ENCODE peak calls at places on chromosomes 12 and 14, in ten cellular contexts. Q, T, V, M, C, F, Z, R, U and N are unnamed samples. For H3K4me1, the result is how much of the 10 kb centered on the place peaks cover.

GRCh38 chr14:24430143-24430681 is 458 bp downstream of the KHNYN start:
- DNase-seq in R (peak), F (peak), T (peak), Q (peak), Z (peak), U (peak), C (peak), V (peak), M (no peak), N (peak)

GRCh38 chr12:88325076-88325827 is 183.1 kb downstream of the TMTC3 start:
- DNase-seq in U (no peak), R (no peak), T (no peak), C (peak), F (no peak), M (no peak), Z (no peak), V (no peak), Q (no peak), N (no peak)

GRCh38 chr14:36503771-36504741 is 16.0 kb downstream of the NKX2-1 start:
- DNase-seq in V (no peak), C (peak), T (no peak), U (peak), R (peak), F (no peak), Q (no peak), M (no peak), Z (no peak), N (no peak)

GRCh38 chr14:39005044-39005736 is 97.8 kb downstream of the SEC23A start:
- DNase-seq in Q (peak), V (no peak), C (peak), M (no peak), Z (no peak), T (no peak), F (no peak), U (no peak), R (no peak), N (no peak)

GRCh38 chr12:105983622-105984325 is 155.0 kb downstream of the NUAK1 start:
- DNase-seq in Q (no peak), M (no peak), V (no peak), R (no peak), C (no peak), Z (no peak), F (no peak), U (no peak), T (no peak), N (no peak)

GRCh38 chr12:88633312-88633711 is 53.0 kb upstream of the KITLG start:
- DNase-seq in Z (no peak), U (peak), C (no peak), V (no peak), F (no peak), M (no peak), R (no peak), T (no peak), Q (no peak), N (no peak)

GRCh38 chr12:131687346-131688125 is 23.4 kb upstream of the SFSWAP start:
- DNase-seq in R (peak), V (no peak), Z (peak), Q (no peak), U (no peak), C (no peak), M (no peak), F (no peak), T (no peak), N (no peak)

GRCh38 chr12:80710727-80711066 is 3.3 kb downstream of the MYF6 start:
- DNase-seq in C (no peak), Z (no peak), M (no peak), V (no peak), F (no peak), Q (no peak), T (no peak), R (no peak), U (no peak), N (no peak)

GRCh38 chr14:91947196-91948184 is at the start of gene FBLN5:
- DNase-seq in C (peak), T (peak), R (peak), Z (peak), M (no peak), V (no peak), U (peak), Q (peak), F (peak), N (peak)

GRCh38 chr14:99853206-99853605 is 60.0 kb downstream of the EML1 start:
- DNase-seq in F (no peak), C (no peak), U (no peak), M (no peak), Q (no peak), T (no peak), V (peak), Z (no peak), R (no peak), N (no peak)

GRCh38 chr14:37384870-37385596 is 187.3 kb downstream of the MIPOL1 start:
- DNase-seq in Z (no peak), V (no peak), Q (no peak), M (no peak), R (no peak), T (no peak), U (peak), C (peak), F (no peak), N (no peak)

GRCh38 chr14:74934476-74935339 is 11.6 kb upstream of the RPS6KL1 start:
- DNase-seq in T (no peak), Z (peak), V (no peak), R (peak), M (no peak), Q (no peak), F (no peak), C (no peak), U (peak), N (no peak)

GRCh38 chr14:20662968-20663731 is 21.2 kb upstream of the RNASE4 start:
- DNase-seq in V (peak), M (peak), F (peak), Z (peak), U (peak), R (peak), C (peak), T (peak), Q (peak), N (peak)

GRCh38 chr12:19752712-19753111 is 313.4 kb downstream of the AEBP2 start:
- DNase-seq in Z (no peak), M (no peak), Q (no peak), R (no peak), U (no peak), V (no peak), T (no peak), F (no peak), C (no peak), N (no peak)

GRCh38 chr14:72503271-72503670 is 390.6 kb downstream of the DPF3 start:
- DNase-seq in U (no peak), C (no peak), V (no peak), Z (no peak), Q (no peak), M (no peak), F (no peak), R (no peak), T (no peak), N (no peak)

GRCh38 chr12:2876431-2877046 is 435 bp downstream of the FOXM1 start:
- DNase-seq in M (no peak), Z (peak), U (peak), F (no peak), T (no peak), V (peak), C (no peak), Q (no peak), R (no peak), N (peak)

GRCh38 chr12:113418213-113418879 is 3.8 kb upstream of the SDSL start:
- DNase-seq in U (no peak), R (no peak), T (no peak), C (peak), Q (no peak), F (no peak), V (no peak), M (no peak), Z (peak), N (no peak)

GRCh38 chr12:115541891-115542361 is 735.6 kb downstream of the MED13L start:
- DNase-seq in C (no peak), M (no peak), V (no peak), F (no peak), U (no peak), Q (no peak), T (no peak), R (no peak), Z (no peak), N (no peak)

GRCh38 chr14:90675399-90675798 is 140.8 kb downstream of the TTC7B start:
- DNase-seq in R (no peak), U (no peak), Q (no peak), Z (peak), C (no peak), F (no peak), V (no peak), M (no peak), T (no peak), N (no peak)

GRCh38 chr14:102591372-102591943 is 991 bp upstream of the RCOR1 start:
- DNase-seq in T (no peak), V (peak), F (peak), C (peak), Q (peak), M (no peak), Z (peak), R (no peak), U (peak), N (peak)

GRCh38 chr12:114662512-114663177 is 21.3 kb downstream of the TBX3 start:
- DNase-seq in Z (peak), C (peak), T (peak), Q (peak), V (peak), U (peak), M (peak), R (peak), F (peak), N (peak)

GRCh38 chr14:20302042-20302761 is 3.5 kb downstream of the TTC5 start:
- DNase-seq in Q (no peak), R (no peak), V (no peak), C (no peak), F (no peak), T (no peak), M (no peak), Z (no peak), U (no peak), N (no peak)

GRCh38 chr12:102992297-102992696 is 34.8 kb downstream of the ASCL1 start:
- DNase-seq in F (no peak), V (no peak), U (no peak), T (no peak), M (no peak), R (no peak), Z (no peak), Q (no peak), C (peak), N (no peak)

GRCh38 chr12:34392741-34393085 is 370.4 kb downstream of the ALG10 start:
- DNase-seq in Z (peak), C (no peak), Q (peak), R (peak), V (no peak), U (no peak), T (no peak), F (no peak), M (peak), N (no peak)

GRCh38 chr14:85535316-85535715 is 5.4 kb downstream of the FLRT2 start:
- DNase-seq in R (no peak), Q (no peak), U (no peak), V (no peak), Z (no peak), C (no peak), T (no peak), M (no peak), F (no peak), N (no peak)

GRCh38 chr12:48542300-48542928 is 17.0 kb downstream of the OR8S1 start:
- DNase-seq in R (peak), U (peak), T (no peak), Q (peak), Z (no peak), F (no peak), V (no peak), M (no peak), C (peak), N (peak)

GRCh38 chr12:103829092-103829491 is 11.9 kb downstream of the NT5DC3 start:
- DNase-seq in R (no peak), C (no peak), T (no peak), Q (no peak), F (no peak), Z (no peak), V (no peak), M (no peak), U (no peak), N (no peak)

GRCh38 chr12:26196424-26196722 is 1.0 kb downstream of the SSPN start:
- DNase-seq in M (no peak), U (no peak), Z (no peak), R (no peak), T (no peak), F (no peak), C (peak), Q (no peak), V (no peak), N (no peak)

GRCh38 chr12:132235116-132235820 is 91.0 kb downstream of the NOC4L start:
- DNase-seq in V (no peak), C (no peak), Z (no peak), T (no peak), Q (no peak), F (no peak), U (no peak), M (no peak), R (no peak), N (no peak)

GRCh38 chr14:103395245-103395644 is 10.0 kb downstream of the MARK3 start:
- DNase-seq in Z (no peak), T (no peak), C (no peak), V (no peak), M (no peak), Q (no peak), R (no peak), F (no peak), U (no peak), N (peak)

GRCh38 chr12:108640802-108641445 is 7.2 kb upstream of the SELPLG start:
- DNase-seq in R (peak), Q (peak), T (no peak), C (peak), F (peak), U (no peak), M (no peak), V (peak), Z (no peak), N (no peak)

GRCh38 chr12:106289196-106289681 is 13.3 kb upstream of the TCP11L2 start:
- DNase-seq in M (no peak), C (no peak), V (no peak), T (no peak), F (no peak), Q (no peak), Z (no peak), U (no peak), R (no peak), N (no peak)

GRCh38 chr12:127888948-127889347 is 378.0 kb upstream of the TMEM132C start:
- DNase-seq in R (no peak), Q (no peak), T (no peak), F (no peak), V (no peak), Z (no peak), C (no peak), M (no peak), U (no peak), N (no peak)

GRCh38 chr12:58420496-58420895 is 479.1 kb downstream of the ATP23 start:
- DNase-seq in V (no peak), Z (no peak), C (no peak), U (no peak), R (no peak), M (no peak), F (no peak), T (no peak), Q (no peak), N (no peak)

GRCh38 chr12:25152055-25152454 is 42.9 kb downstream of the DNAI7 start:
- DNase-seq in Q (no peak), Z (no peak), C (no peak), V (no peak), R (no peak), M (no peak), F (no peak), T (no peak), U (peak), N (no peak)

GRCh38 chr12:26648584-26648983 is 184.4 kb downstream of the ITPR2 start:
- DNase-seq in Z (no peak), M (no peak), T (no peak), Q (no peak), U (no peak), V (no peak), F (no peak), R (no peak), C (no peak), N (no peak)

GRCh38 chr14:106277503-106277902 is 751.1 kb downstream of the TMEM121 start:
- DNase-seq in U (no peak), Z (no peak), C (no peak), F (no peak), M (no peak), V (peak), Q (peak), T (peak), R (no peak), N (peak)

GRCh38 chr12:59403259-59403932 is 192.4 kb upstream of the SLC16A7 start:
- DNase-seq in M (no peak), R (peak), C (peak), T (peak), Z (no peak), Q (peak), U (peak), V (peak), F (peak), N (no peak)

GRCh38 chr12:93438266-93439050 is 3.3 kb downstream of the UBE2N start:
- DNase-seq in C (no peak), Q (no peak), U (no peak), V (no peak), F (no peak), T (no peak), M (no peak), Z (no peak), R (no peak), N (no peak)

GRCh38 chr14:95876769-95877490 is at the start of gene TUNAR:
- DNase-seq in C (no peak), U (peak), T (no peak), M (no peak), Q (no peak), V (no peak), Z (no peak), R (peak), F (no peak), N (no peak)

DNA sequence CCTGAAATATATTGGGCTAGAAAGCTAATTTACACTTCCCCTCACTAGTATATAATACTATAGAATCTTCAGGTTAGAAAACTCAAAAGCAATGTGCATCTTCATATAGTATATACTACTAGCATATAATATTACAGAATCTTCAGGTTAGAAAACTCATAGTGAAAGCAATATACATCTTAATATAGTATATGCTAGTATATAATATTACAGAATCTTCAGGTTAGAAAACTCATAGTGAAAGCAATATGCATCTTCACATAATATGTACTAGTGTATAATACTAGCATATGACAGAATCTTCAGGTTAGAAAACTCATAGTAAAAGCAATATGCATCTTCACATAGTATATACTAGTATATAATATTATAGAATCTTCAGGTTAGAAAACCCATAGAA is 329.6 kb downstream of the ZFP36L1 start:
- DNase-seq in R (no peak), Q (no peak), V (no peak), C (no peak), Z (no peak), T (no peak), U (no peak), M (no peak), F (no peak), N (no peak)
- H3K4me1 ChIP-seq in R (under half), Q (under half), V (under half), C (under half), Z (under half), T (under half), U (under half), M (under half), F (under half), N (under half)

DNA sequence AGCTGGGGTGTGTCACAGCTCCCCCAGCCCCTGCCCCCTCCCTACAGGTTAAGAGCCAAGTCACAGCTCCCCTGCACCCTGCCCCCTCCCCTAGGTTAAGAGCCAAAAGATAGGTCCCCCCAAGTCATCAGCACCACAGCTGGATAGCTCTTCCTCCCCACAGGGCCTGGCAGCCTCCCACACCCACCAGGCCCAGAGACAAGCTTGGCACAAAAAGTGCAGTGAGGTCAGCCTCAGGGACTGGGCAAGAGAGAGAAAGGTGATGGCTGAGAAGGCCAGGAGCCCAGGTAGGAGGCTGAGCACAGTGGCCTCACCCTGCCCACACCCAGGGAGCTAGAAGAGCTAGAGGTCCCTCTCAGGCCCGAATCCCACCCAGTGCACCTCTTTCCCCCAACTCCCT is 8.7 kb downstream of the ITGA7 start:
- DNase-seq in Q (no peak), Z (peak), R (no peak), C (no peak), F (peak), T (no peak), U (no peak), V (no peak), M (peak), N (no peak)
- H3K4me1 ChIP-seq in Q (under half), Z (under half), R (under half), C (under half), F (under half), T (under half), U (under half), V (under half), M (under half), N (under half)

GRCh38 chr12:6551063-6551461 is 4.8 kb downstream of the IFFO1 start:
- DNase-seq in Z (peak), V (no peak), U (no peak), T (no peak), Q (no peak), R (peak), M (no peak), C (no peak), F (no peak), N (no peak)
- H3K4me1 ChIP-seq in Z (under half), V (under half), U (under half), T (under half), Q (under half), R (under half), M (under half), C (under half), F (half or more), N (under half)

GRCh38 chr12:1800646-1801284 is 19.6 kb upstream of the LRTM2 start:
- DNase-seq in M (no peak), U (peak), F (peak), V (no peak), C (no peak), Q (peak), T (peak), Z (peak), R (peak), N (no peak)
- H3K4me1 ChIP-seq in M (under half), U (under half), F (under half), V (under half), C (under half), Q (under half), T (under half), Z (under half), R (under half), N (under half)

GRCh38 chr12:118520428-118520827 is 144.1 kb downstream of the SUDS3 start:
- DNase-seq in Z (no peak), R (no peak), U (no peak), T (no peak), Q (no peak), V (no peak), C (no peak), M (no peak), F (no peak), N (no peak)
- H3K4me1 ChIP-seq in Z (under half), R (under half), U (under half), T (under half), Q (under half), V (under half), C (under half), M (under half), F (under half), N (under half)

GRCh38 chr12:57213763-57214397 is 2.7 kb upstream of the NXPH4 start:
- DNase-seq in V (no peak), U (peak), F (no peak), R (no peak), Z (no peak), M (no peak), Q (no peak), T (no peak), C (no peak), N (no peak)
- H3K4me1 ChIP-seq in V (under half), U (under half), F (under half), R (under half), Z (under half), M (under half), Q (under half), T (under half), C (under half), N (under half)

DNA sequence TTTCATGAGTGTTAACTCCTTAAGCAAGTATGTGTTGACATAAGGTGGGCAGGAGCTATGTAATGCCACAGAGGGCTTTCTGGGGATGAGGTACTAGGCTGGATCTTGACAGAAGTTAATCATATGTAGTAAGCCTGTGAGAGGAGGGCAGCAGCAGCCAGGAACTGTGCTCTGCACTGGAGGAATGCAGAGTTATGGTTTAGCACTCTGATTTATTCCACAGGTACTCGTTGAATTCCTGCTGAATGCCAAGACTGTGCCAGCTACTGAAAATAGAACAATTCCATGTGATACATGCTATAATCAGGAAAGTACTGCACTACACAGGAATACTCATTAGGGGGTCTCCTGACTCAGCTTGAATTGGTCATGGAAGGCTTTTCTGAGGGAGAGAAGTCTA is 58.7 kb downstream of the SUSD6 start:
- DNase-seq in F (no peak), U (no peak), T (no peak), M (no peak), C (no peak), V (no peak), Z (no peak), Q (no peak), R (no peak), N (no peak)
- H3K4me1 ChIP-seq in F (under half), U (under half), T (half or more), M (under half), C (under half), V (under half), Z (under half), Q (half or more), R (under half), N (half or more)